ENCODE peak calls at places on chromosomes 1 and 21, in five cellular contexts. One of them, this sample, is unnamed.

GRCh38 chr1:99768525-99769382 is 2.3 kb upstream of the FRRS1 start:
- DNase-seq in A549: no peak
- DNase-seq in K562: no peak
- DNase-seq in GM23338: no peak
- DNase-seq in GM12878: no peak
- DNase-seq in this sample: no peak

GRCh38 chr1:94422115-94422820 is 4.1 kb downstream of the ABCD3 start:
- DNase-seq in A549: no peak
- DNase-seq in K562: no peak
- DNase-seq in GM23338: no peak
- DNase-seq in GM12878: no peak
- DNase-seq in this sample: no peak

GRCh38 chr1:112803906-112804762 is 89.0 kb upstream of the PPM1J start:
- DNase-seq in A549: peak; percentile 65
- DNase-seq in K562: peak; percentile 73
- DNase-seq in GM23338: peak; percentile 90
- DNase-seq in GM12878: peak; percentile 4
- DNase-seq in this sample: peak; percentile 69

GRCh38 chr21:18369115-18369514 is 34.5 kb downstream of the TMPRSS15 start:
- DNase-seq in A549: no peak
- DNase-seq in K562: no peak
- DNase-seq in GM23338: peak; percentile 54
- DNase-seq in GM12878: no peak
- DNase-seq in this sample: no peak

GRCh38 chr1:206898089-206898908 is 1.1 kb downstream of the IL24 start:
- DNase-seq in A549: no peak
- DNase-seq in K562: no peak
- DNase-seq in GM23338: no peak
- DNase-seq in GM12878: no peak
- DNase-seq in this sample: no peak

GRCh38 chr1:228144213-228145049 is 4.4 kb downstream of the GUK1 start:
- DNase-seq in A549: no peak
- DNase-seq in K562: peak; percentile 64
- DNase-seq in GM23338: no peak
- DNase-seq in GM12878: no peak
- DNase-seq in this sample: no peak

GRCh38 chr1:151720974-151721787 is at the start of gene RIIAD1:
- DNase-seq in A549: peak; percentile 62
- DNase-seq in K562: peak; percentile 81
- DNase-seq in GM23338: peak; percentile 78
- DNase-seq in GM12878: no peak
- DNase-seq in this sample: no peak

GRCh38 chr21:41955516-41955915 is 1.7 kb upstream of the C2CD2 start:
- DNase-seq in A549: no peak
- DNase-seq in K562: no peak
- DNase-seq in GM23338: no peak
- DNase-seq in GM12878: no peak
- DNase-seq in this sample: no peak

GRCh38 chr1:32303997-32304622 is 12.2 kb downstream of the HDAC1 start:
- DNase-seq in A549: no peak
- DNase-seq in K562: no peak
- DNase-seq in GM23338: no peak
- DNase-seq in GM12878: no peak
- DNase-seq in this sample: no peak

GRCh38 chr1:35229587-35230360 is 36.8 kb upstream of the SFPQ start:
- DNase-seq in A549: no peak
- DNase-seq in K562: no peak
- DNase-seq in GM23338: no peak
- DNase-seq in GM12878: no peak
- DNase-seq in this sample: no peak

GRCh38 chr1:18351735-18352134 is 129.0 kb upstream of the KLHDC7A start:
- DNase-seq in A549: no peak
- DNase-seq in K562: no peak
- DNase-seq in GM23338: peak; percentile 53
- DNase-seq in GM12878: no peak
- DNase-seq in this sample: no peak

GRCh38 chr1:202811296-202812175 is 782 bp downstream of the PCAT6 start:
- DNase-seq in A549: no peak
- DNase-seq in K562: peak; percentile 50
- DNase-seq in GM23338: peak; percentile 67
- DNase-seq in GM12878: no peak
- DNase-seq in this sample: no peak

GRCh38 chr1:202343652-202344349 is 2.1 kb upstream of the UBE2T start:
- DNase-seq in A549: peak; percentile 39
- DNase-seq in K562: peak; percentile 45
- DNase-seq in GM23338: peak; percentile 81
- DNase-seq in GM12878: no peak
- DNase-seq in this sample: peak; percentile 29

GRCh38 chr21:45505416-45506021 is 36.7 kb downstream of the SLC19A1 start:
- DNase-seq in A549: no peak
- DNase-seq in K562: no peak
- DNase-seq in GM23338: no peak
- DNase-seq in GM12878: no peak
- DNase-seq in this sample: no peak

GRCh38 chr21:33780631-33781030 is 135.0 kb downstream of the ATP5PO start:
- DNase-seq in A549: no peak
- DNase-seq in K562: no peak
- DNase-seq in GM23338: no peak
- DNase-seq in GM12878: no peak
- DNase-seq in this sample: no peak

GRCh38 chr1:68293122-68293521 is 60.8 kb upstream of the WLS start:
- DNase-seq in A549: no peak
- DNase-seq in K562: no peak
- DNase-seq in GM23338: peak; percentile 35
- DNase-seq in GM12878: no peak
- DNase-seq in this sample: no peak

GRCh38 chr1:203366476-203366875 is 15.6 kb upstream of the FMOD start:
- DNase-seq in A549: no peak
- DNase-seq in K562: no peak
- DNase-seq in GM23338: no peak
- DNase-seq in GM12878: no peak
- DNase-seq in this sample: no peak

GRCh38 chr1:85406887-85407593 is 57.9 kb downstream of the DDAH1 start:
- DNase-seq in A549: peak; percentile 50
- DNase-seq in K562: no peak
- DNase-seq in GM23338: no peak
- DNase-seq in GM12878: no peak
- DNase-seq in this sample: no peak

GRCh38 chr1:69377507-69377906 is 190.2 kb upstream of the LRRC7 start:
- DNase-seq in A549: no peak
- DNase-seq in K562: no peak
- DNase-seq in GM23338: no peak
- DNase-seq in GM12878: no peak
- DNase-seq in this sample: no peak

GRCh38 chr1:84506729-84507453 is 510 bp upstream of the GNG5 start:
- DNase-seq in A549: no peak
- DNase-seq in K562: no peak
- DNase-seq in GM23338: peak; percentile 79
- DNase-seq in GM12878: no peak
- DNase-seq in this sample: no peak

GRCh38 chr21:28900481-28900880 is 92.2 kb downstream of the LTN1 start:
- DNase-seq in A549: no peak
- DNase-seq in K562: no peak
- DNase-seq in GM23338: no peak
- DNase-seq in GM12878: no peak
- DNase-seq in this sample: no peak

GRCh38 chr1:248914982-248915381 is 8.9 kb downstream of the PGBD2 start:
- DNase-seq in A549: no peak
- DNase-seq in K562: no peak
- DNase-seq in GM23338: no peak
- DNase-seq in GM12878: no peak
- DNase-seq in this sample: no peak

GRCh38 chr1:19563336-19564097 is 78.2 kb upstream of the CAPZB start:
- DNase-seq in A549: no peak
- DNase-seq in K562: peak; percentile 9
- DNase-seq in GM23338: no peak
- DNase-seq in GM12878: no peak
- DNase-seq in this sample: no peak

GRCh38 chr1:211206981-211207380 is 52.2 kb upstream of the RCOR3 start:
- DNase-seq in A549: no peak
- DNase-seq in K562: no peak
- DNase-seq in GM23338: no peak
- DNase-seq in GM12878: no peak
- DNase-seq in this sample: no peak

GRCh38 chr21:32562426-32562825 is 22.9 kb downstream of the TCP10L start:
- DNase-seq in A549: no peak
- DNase-seq in K562: no peak
- DNase-seq in GM23338: peak; percentile 77
- DNase-seq in GM12878: no peak
- DNase-seq in this sample: no peak

GRCh38 chr1:185155600-185156320 is 993 bp downstream of the TRMT1L start:
- DNase-seq in A549: no peak
- DNase-seq in K562: no peak
- DNase-seq in GM23338: no peak
- DNase-seq in GM12878: peak; percentile 20
- DNase-seq in this sample: no peak

GRCh38 chr1:185154912-185155513 is 1.7 kb downstream of the TRMT1L start:
- DNase-seq in A549: no peak
- DNase-seq in K562: peak; percentile 24
- DNase-seq in GM23338: no peak
- DNase-seq in GM12878: no peak
- DNase-seq in this sample: no peak

GRCh38 chr1:185157599-185158469 is 867 bp downstream of the SWT1 start:
- DNase-seq in A549: no peak
- DNase-seq in K562: no peak
- DNase-seq in GM23338: peak; percentile 24
- DNase-seq in GM12878: no peak
- DNase-seq in this sample: no peak

GRCh38 chr1:185156854-185157598 is at the start of the genes SWT1 and TRMT1L:
- DNase-seq in A549: peak; percentile 81
- DNase-seq in K562: peak; percentile 91
- DNase-seq in GM23338: peak; percentile 100
- DNase-seq in GM12878: peak; percentile 93
- DNase-seq in this sample: peak; percentile 99

DNA sequence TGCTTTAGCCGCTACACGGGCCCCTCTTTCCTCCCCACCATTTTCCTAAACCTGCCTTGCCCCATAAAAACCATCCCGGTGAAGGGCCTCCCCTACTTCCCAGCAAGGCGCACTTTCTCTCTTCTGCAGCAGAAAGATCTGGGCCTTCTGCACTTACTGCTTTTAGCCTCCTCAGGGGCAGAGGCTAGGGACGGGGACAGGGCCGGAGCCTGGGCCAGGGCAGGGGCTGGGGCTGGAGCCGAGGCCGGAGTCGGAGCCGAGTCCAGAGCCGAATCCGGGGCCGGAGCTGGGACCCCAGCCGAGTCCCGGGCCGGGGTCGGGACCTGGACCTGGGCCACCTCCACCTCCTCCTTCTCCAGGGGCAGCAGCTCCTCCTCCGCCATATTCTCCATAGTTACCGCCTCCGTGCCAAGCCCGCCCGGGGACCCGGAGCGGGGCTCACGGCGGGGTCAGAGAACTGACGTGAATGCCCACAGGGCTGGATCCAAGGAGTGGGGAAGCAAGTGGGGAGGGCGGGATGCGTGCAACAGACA is 366 bp downstream of the TRMT1L start:
- DNase-seq in A549: peak; percentile 4
- DNase-seq in K562: no peak
- DNase-seq in GM23338: peak; percentile 53
- DNase-seq in GM12878: no peak
- DNase-seq in this sample: peak; percentile 30
- TF ChIP-seq REST in A549: no peak
- TF ChIP-seq REST in K562: no peak
- TF ChIP-seq REST in GM23338: no peak
- TF ChIP-seq REST in GM12878: no peak
- TF ChIP-seq REST in this sample: peak; percentile 57

GRCh38 chr1:182129398-182129797 is 67.9 kb upstream of the ZNF648 start:
- DNase-seq in A549: no peak
- DNase-seq in K562: no peak
- DNase-seq in GM23338: no peak
- DNase-seq in GM12878: no peak
- DNase-seq in this sample: no peak
- TF ChIP-seq REST in A549: no peak
- TF ChIP-seq REST in K562: no peak
- TF ChIP-seq REST in GM23338: no peak
- TF ChIP-seq REST in GM12878: no peak
- TF ChIP-seq REST in this sample: no peak

GRCh38 chr1:156924478-156925153 is 4.2 kb downstream of the LRRC71 start:
- DNase-seq in A549: no peak
- DNase-seq in K562: peak; percentile 64
- DNase-seq in GM23338: peak; percentile 63
- DNase-seq in GM12878: no peak
- DNase-seq in this sample: no peak

GRCh38 chr1:156922986-156923564 is 2.6 kb downstream of the LRRC71 start:
- DNase-seq in A549: no peak
- DNase-seq in K562: no peak
- DNase-seq in GM23338: no peak
- DNase-seq in GM12878: no peak
- DNase-seq in this sample: no peak

GRCh38 chr1:156925154-156926010 is 5.0 kb downstream of the LRRC71 start:
- DNase-seq in A549: no peak
- DNase-seq in K562: no peak
- DNase-seq in GM23338: no peak
- DNase-seq in GM12878: no peak
- DNase-seq in this sample: no peak

GRCh38 chr1:156926175-156926574 is 5.7 kb downstream of the LRRC71 start:
- DNase-seq in A549: no peak
- DNase-seq in K562: peak; percentile 43
- DNase-seq in GM23338: no peak
- DNase-seq in GM12878: no peak
- DNase-seq in this sample: peak; percentile 82

DNA sequence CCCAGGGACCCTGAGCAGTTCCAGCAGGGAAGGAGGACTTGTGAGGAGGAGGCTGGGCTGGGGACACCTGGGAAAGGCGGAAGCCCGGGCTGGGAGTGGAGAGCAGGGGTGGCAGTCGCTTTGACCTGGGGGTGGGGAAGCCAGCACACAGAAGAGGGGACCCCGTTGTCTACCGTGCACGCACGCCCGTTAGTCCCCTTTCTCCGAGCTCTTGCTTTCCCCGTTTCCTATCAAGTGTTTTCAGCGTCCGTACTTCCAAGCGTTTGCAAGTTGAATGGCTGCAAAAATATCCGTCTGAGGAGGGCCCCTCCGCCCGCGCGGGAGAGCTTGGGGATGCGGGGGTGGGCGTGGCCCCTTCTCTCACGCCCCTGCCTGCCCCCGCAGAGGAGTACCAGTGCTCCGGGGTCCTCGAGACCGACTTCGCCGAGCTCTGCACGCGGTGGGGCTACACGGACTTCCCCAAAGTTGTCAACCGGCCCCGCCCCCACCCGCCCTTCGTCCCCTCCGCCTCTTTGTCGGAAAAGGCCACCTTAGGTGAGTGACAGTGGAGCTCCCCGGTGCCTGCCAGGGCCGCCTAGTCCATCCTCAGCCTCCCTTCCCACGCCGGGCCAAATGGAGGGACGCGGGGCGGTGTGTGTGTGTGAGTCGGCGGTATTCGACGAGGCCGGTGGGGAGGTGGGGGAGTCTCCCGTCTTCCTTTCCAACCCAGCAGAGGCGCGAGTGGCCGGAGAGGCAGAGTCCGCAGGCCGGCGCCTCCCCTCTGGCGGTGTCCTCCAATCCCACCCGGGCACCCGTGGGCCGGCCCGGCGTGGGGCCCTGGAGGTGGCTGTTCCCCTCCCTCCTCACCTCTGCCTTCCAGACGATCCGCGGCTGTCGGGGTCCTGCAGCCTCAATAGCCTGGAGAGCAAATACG is 3.4 kb downstream of the LRRC71 start:
- DNase-seq in A549: no peak
- DNase-seq in K562: peak; percentile 54
- DNase-seq in GM23338: peak; percentile 57
- DNase-seq in GM12878: no peak
- DNase-seq in this sample: no peak
- TF ChIP-seq REST in A549: no peak
- TF ChIP-seq REST in K562: no peak
- TF ChIP-seq REST in GM23338: no peak
- TF ChIP-seq REST in GM12878: no peak
- TF ChIP-seq REST in this sample: no peak

GRCh38 chr1:186479162-186479561 is 18.2 kb upstream of the PDC start:
- DNase-seq in A549: no peak
- DNase-seq in K562: no peak
- DNase-seq in GM23338: no peak
- DNase-seq in GM12878: no peak
- DNase-seq in this sample: no peak
- TF ChIP-seq REST in A549: no peak
- TF ChIP-seq REST in K562: no peak
- TF ChIP-seq REST in GM23338: no peak
- TF ChIP-seq REST in GM12878: no peak
- TF ChIP-seq REST in this sample: no peak